ENCODE peak calls at places on chromosomes 6 and 20, in nine cellular contexts. M, F, P, Y, W, Z, D, O and V are unnamed samples. For H3K4me1, the result is how much of the 10 kb centered on the place peaks cover.

GRCh38 chr6:50093116-50093937 is 43.6 kb upstream of the DEFB112 start:
- DNase-seq in M (no peak), F (no peak), P (no peak), Y (no peak), W (no peak), Z (no peak), D (no peak), O (no peak), V (no peak)

GRCh38 chr20:44479643-44480042 is 4.0 kb downstream of the TTPAL start:
- DNase-seq in M (no peak), F (no peak), P (no peak), Y (no peak), W (no peak), Z (no peak), D (no peak), O (no peak), V (no peak)

GRCh38 chr6:55704421-55704820 is 125.4 kb upstream of the HMGCLL1 start:
- DNase-seq in M (no peak), F (no peak), P (no peak), Y (no peak), W (no peak), Z (no peak), D (no peak), O (peak), V (no peak)

GRCh38 chr6:33827546-33828451 is 24.0 kb upstream of the MLN start:
- DNase-seq in M (no peak), F (no peak), P (no peak), Y (no peak), W (peak), Z (no peak), D (no peak), O (peak), V (no peak)

GRCh38 chr6:52639493-52639892 is 31.4 kb upstream of the TMEM14A start:
- DNase-seq in M (no peak), F (no peak), P (no peak), Y (no peak), W (no peak), Z (no peak), D (no peak), O (no peak), V (no peak)

GRCh38 chr20:63750807-63751470 is 11.4 kb downstream of the SLC2A4RG start:
- DNase-seq in M (no peak), F (no peak), P (peak), Y (no peak), W (no peak), Z (no peak), D (no peak), O (no peak), V (no peak)

GRCh38 chr6:35299674-35300073 is 2.1 kb downstream of the DEF6 start:
- DNase-seq in M (peak), F (peak), P (no peak), Y (no peak), W (peak), Z (peak), D (no peak), O (no peak), V (no peak)

GRCh38 chr6:21398741-21399140 is 194.8 kb upstream of the SOX4 start:
- DNase-seq in M (no peak), F (no peak), P (peak), Y (no peak), W (no peak), Z (no peak), D (no peak), O (no peak), V (no peak)

GRCh38 chr6:34951741-34952140 is 62.7 kb downstream of the ANKS1A start:
- DNase-seq in M (no peak), F (no peak), P (peak), Y (no peak), W (no peak), Z (no peak), D (no peak), O (no peak), V (no peak)

GRCh38 chr6:85383042-85383441 is 66.8 kb upstream of the NT5E start:
- DNase-seq in M (no peak), F (no peak), P (peak), Y (no peak), W (no peak), Z (no peak), D (no peak), O (no peak), V (no peak)

GRCh38 chr20:43009497-43009896 is 180.2 kb downstream of the PTPRT start:
- DNase-seq in M (no peak), F (no peak), P (no peak), Y (no peak), W (no peak), Z (no peak), D (no peak), O (no peak), V (no peak)

GRCh38 chr20:35992713-35993335 is 24.4 kb downstream of the CNBD2 start:
- DNase-seq in M (no peak), F (peak), P (peak), Y (no peak), W (peak), Z (peak), D (peak), O (peak), V (no peak)

GRCh38 chr20:38894091-38894847 is 31.9 kb upstream of the FAM83D start:
- DNase-seq in M (no peak), F (peak), P (peak), Y (no peak), W (no peak), Z (no peak), D (no peak), O (no peak), V (no peak)

GRCh38 chr6:14533446-14533845 is 415.9 kb downstream of the CD83 start:
- DNase-seq in M (no peak), F (no peak), P (no peak), Y (no peak), W (no peak), Z (no peak), D (no peak), O (peak), V (no peak)

GRCh38 chr6:18632670-18633410 is 245.7 kb downstream of the RNF144B start:
- DNase-seq in M (no peak), F (no peak), P (no peak), Y (no peak), W (no peak), Z (no peak), D (no peak), O (peak), V (no peak)

GRCh38 chr6:158958504-158959386 is 41.3 kb downstream of the RSPH3 start:
- DNase-seq in M (no peak), F (peak), P (no peak), Y (no peak), W (no peak), Z (no peak), D (no peak), O (no peak), V (no peak)

GRCh38 chr20:24755411-24755922 is 193.6 kb upstream of the CST7 start:
- DNase-seq in M (no peak), F (peak), P (no peak), Y (no peak), W (no peak), Z (no peak), D (no peak), O (no peak), V (no peak)

GRCh38 chr20:10255846-10256245 is 37.2 kb downstream of the SNAP25 start:
- DNase-seq in M (no peak), F (no peak), P (no peak), Y (no peak), W (no peak), Z (no peak), D (no peak), O (no peak), V (no peak)

GRCh38 chr6:70241031-70241430 is 61.9 kb downstream of the COL9A1 start:
- DNase-seq in M (no peak), F (peak), P (no peak), Y (no peak), W (peak), Z (no peak), D (no peak), O (no peak), V (no peak)

GRCh38 chr6:144294016-144294415 is 8.9 kb downstream of the UTRN start:
- DNase-seq in M (no peak), F (no peak), P (no peak), Y (peak), W (no peak), Z (no peak), D (no peak), O (peak), V (no peak)

GRCh38 chr20:42204261-42204660 is 586.1 kb upstream of the CHD6 start:
- DNase-seq in M (no peak), F (peak), P (no peak), Y (no peak), W (no peak), Z (no peak), D (peak), O (no peak), V (no peak)

GRCh38 chr6:116057766-116058165 is 2.9 kb downstream of the FRK start:
- DNase-seq in M (no peak), F (no peak), P (no peak), Y (no peak), W (no peak), Z (no peak), D (no peak), O (no peak), V (no peak)

GRCh38 chr6:167699141-167700036 is 127.3 kb upstream of the AFDN start:
- DNase-seq in M (peak), F (peak), P (no peak), Y (no peak), W (peak), Z (peak), D (peak), O (no peak), V (peak)

GRCh38 chr6:85483041-85483700 is 33.3 kb downstream of the NT5E start:
- DNase-seq in M (peak), F (peak), P (peak), Y (no peak), W (peak), Z (peak), D (peak), O (peak), V (no peak)

GRCh38 chr20:5531318-5532081 is 214.7 kb upstream of the PROKR2 start:
- DNase-seq in M (peak), F (no peak), P (no peak), Y (no peak), W (no peak), Z (no peak), D (peak), O (peak), V (no peak)

GRCh38 chr6:157054531-157054979 is 268.8 kb downstream of the TMEM242 start:
- DNase-seq in M (no peak), F (no peak), P (no peak), Y (no peak), W (no peak), Z (no peak), D (no peak), O (no peak), V (no peak)

GRCh38 chr20:61666471-61666832 is 399.2 kb downstream of the TAF4 start:
- DNase-seq in M (no peak), F (no peak), P (no peak), Y (no peak), W (no peak), Z (no peak), D (no peak), O (no peak), V (no peak)

GRCh38 chr20:51541189-51542032 is 1.1 kb downstream of the NFATC2 start:
- DNase-seq in M (peak), F (peak), P (peak), Y (no peak), W (peak), Z (peak), D (peak), O (peak), V (no peak)

GRCh38 chr6:123022980-123023379 is 26.9 kb downstream of the CLVS2 start:
- DNase-seq in M (no peak), F (no peak), P (peak), Y (no peak), W (no peak), Z (no peak), D (no peak), O (no peak), V (no peak)

GRCh38 chr20:39016496-39016895 is 54.4 kb downstream of the DHX35 start:
- DNase-seq in M (no peak), F (no peak), P (no peak), Y (no peak), W (no peak), Z (no peak), D (no peak), O (no peak), V (no peak)

GRCh38 chr6:63436356-63436755 is 116.6 kb upstream of the LGSN start:
- DNase-seq in M (no peak), F (no peak), P (no peak), Y (no peak), W (no peak), Z (no peak), D (no peak), O (no peak), V (no peak)

GRCh38 chr6:109336221-109336955 is 45.9 kb downstream of the CD164 start:
- DNase-seq in M (peak), F (peak), P (no peak), Y (peak), W (peak), Z (no peak), D (peak), O (peak), V (no peak)

GRCh38 chr6:168247456-168248147 is 72.0 kb downstream of the DACT2 start:
- DNase-seq in M (no peak), F (peak), P (no peak), Y (no peak), W (peak), Z (no peak), D (no peak), O (no peak), V (no peak)

DNA sequence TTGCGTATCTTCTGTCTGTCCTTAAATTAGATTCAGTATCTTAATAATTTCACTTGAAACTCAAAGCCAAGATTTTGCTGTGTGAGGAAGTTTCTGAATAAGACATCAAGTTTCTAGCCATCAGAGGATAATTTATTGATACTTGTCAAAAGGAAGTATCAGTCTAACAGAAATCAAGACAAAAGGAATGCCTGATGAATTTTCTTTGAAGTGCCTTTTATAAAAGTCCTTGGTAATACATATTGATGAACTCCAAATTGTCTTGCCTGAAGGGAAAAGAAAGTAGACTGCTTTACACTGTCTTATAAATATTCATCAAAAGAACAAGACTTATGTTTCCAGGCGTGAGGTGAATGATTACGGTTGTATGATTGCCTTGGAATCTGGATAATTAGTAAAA is 986.0 kb upstream of the MAP3K7 start:
- DNase-seq in M (no peak), F (no peak), P (no peak), Y (no peak), W (no peak), Z (no peak), D (no peak), O (no peak), V (no peak)
- H3K4me3 ChIP-seq in M (no peak), F (no peak), P (no peak), Y (no peak), W (no peak), Z (no peak), D (no peak), O (no peak), V (no peak)

GRCh38 chr6:43386492-43386891 is 17.0 kb upstream of the ZNF318 start:
- DNase-seq in M (no peak), F (no peak), P (no peak), Y (no peak), W (no peak), Z (no peak), D (no peak), O (peak), V (no peak)
- TF ChIP-seq CTCF in M (peak), F (no peak), P (no peak), Y (no peak), W (peak), Z (no peak), D (no peak), O (peak), V (no peak)

GRCh38 chr6:42315220-42315990 is 97.7 kb upstream of the MRPS10 start:
- DNase-seq in M (no peak), F (no peak), P (no peak), Y (no peak), W (no peak), Z (no peak), D (no peak), O (no peak), V (no peak)

GRCh38 chr6:42316981-42317380 is 99.3 kb upstream of the MRPS10 start:
- DNase-seq in M (no peak), F (no peak), P (no peak), Y (no peak), W (no peak), Z (no peak), D (no peak), O (no peak), V (no peak)

GRCh38 chr6:42316390-42316970 is 98.8 kb upstream of the MRPS10 start:
- DNase-seq in M (peak), F (no peak), P (peak), Y (no peak), W (peak), Z (no peak), D (no peak), O (peak), V (no peak)

GRCh38 chr6:42314571-42314950 is 96.9 kb upstream of the MRPS10 start:
- DNase-seq in M (no peak), F (no peak), P (no peak), Y (no peak), W (no peak), Z (no peak), D (no peak), O (no peak), V (no peak)

GRCh38 chr6:42315991-42316378 is 98.3 kb upstream of the MRPS10 start:
- DNase-seq in M (no peak), F (no peak), P (peak), Y (peak), W (peak), Z (no peak), D (peak), O (peak), V (no peak)
- H3K4me1 ChIP-seq in M (under half), F (under half), P (under half), Y (under half), W (under half), Z (under half), D (under half), O (under half), V (under half)

DNA sequence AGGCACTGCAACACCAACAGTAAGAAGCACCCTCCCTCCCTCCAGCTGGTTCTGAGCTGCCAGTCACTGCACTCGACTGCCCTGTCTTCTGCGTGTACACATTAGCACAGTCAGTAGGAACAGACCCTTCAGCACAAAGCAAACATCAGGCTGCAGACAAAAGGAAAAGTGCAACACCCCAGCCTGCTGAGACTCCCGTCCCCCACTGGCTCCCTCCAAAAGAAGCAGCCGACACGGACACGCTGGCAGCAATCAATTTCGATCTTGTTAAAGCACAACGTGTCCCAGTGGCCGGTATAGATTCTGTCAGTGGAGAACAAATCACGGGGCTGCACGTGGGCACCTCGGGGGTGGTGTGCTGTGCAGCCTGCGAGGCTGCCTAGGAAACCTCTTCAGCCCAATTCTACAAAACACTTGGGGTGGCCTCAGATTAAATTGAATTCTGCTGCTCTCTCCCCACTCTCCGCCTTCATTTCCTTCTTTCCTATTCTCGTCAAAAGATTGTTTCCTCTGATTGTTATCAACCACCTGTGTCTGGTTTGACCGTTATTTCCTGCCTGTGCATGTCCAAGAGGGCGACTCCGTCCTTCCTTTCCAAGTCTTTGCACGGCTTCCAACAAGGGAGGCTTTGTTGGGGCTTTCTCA is 38.7 kb downstream of the TRAF3IP2 start:
- DNase-seq in M (no peak), F (peak), P (no peak), Y (no peak), W (no peak), Z (peak), D (no peak), O (no peak), V (no peak)
- H3K4me3 ChIP-seq in M (no peak), F (no peak), P (no peak), Y (no peak), W (no peak), Z (peak), D (no peak), O (no peak), V (no peak)

DNA sequence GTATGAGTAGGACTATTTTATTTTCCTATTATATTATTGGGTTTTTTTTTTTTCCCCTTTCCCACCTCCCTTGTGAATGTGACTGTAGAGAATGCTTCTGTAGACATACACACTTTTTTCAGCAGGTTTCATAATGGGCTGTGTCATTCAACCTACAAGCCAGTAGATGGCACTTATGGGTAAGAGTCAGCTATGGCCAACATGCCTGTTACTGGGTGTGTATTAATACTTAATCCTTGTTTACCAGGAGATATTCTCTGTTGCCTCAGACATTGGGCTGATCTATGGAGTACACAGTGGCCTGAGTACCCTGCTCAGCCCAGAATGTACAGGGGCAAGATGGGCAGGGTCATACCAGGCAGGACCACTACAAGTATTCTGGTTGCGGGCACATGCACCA is 382.5 kb downstream of the EPHA7 start:
- DNase-seq in M (no peak), F (no peak), P (peak), Y (no peak), W (no peak), Z (no peak), D (no peak), O (peak), V (no peak)
- TF ChIP-seq CTCF in M (no peak), F (no peak), P (peak), Y (peak), W (no peak), Z (peak), D (no peak), O (peak), V (no peak)

GRCh38 chr6:111842271-111842822 is 30.9 kb downstream of the FYN start:
- DNase-seq in M (no peak), F (no peak), P (no peak), Y (no peak), W (no peak), Z (no peak), D (no peak), O (no peak), V (no peak)

GRCh38 chr6:111842891-111843290 is 30.4 kb downstream of the FYN start:
- DNase-seq in M (no peak), F (no peak), P (peak), Y (no peak), W (no peak), Z (no peak), D (no peak), O (peak), V (no peak)

GRCh38 chr6:111843347-111844147 is 29.7 kb downstream of the FYN start:
- DNase-seq in M (no peak), F (no peak), P (no peak), Y (no peak), W (no peak), Z (no peak), D (no peak), O (no peak), V (no peak)

GRCh38 chr6:111840821-111841220 is 32.4 kb downstream of the FYN start:
- DNase-seq in M (no peak), F (no peak), P (no peak), Y (no peak), W (no peak), Z (no peak), D (no peak), O (no peak), V (no peak)

GRCh38 chr6:111841822-111842221 is 31.4 kb downstream of the FYN start:
- DNase-seq in M (no peak), F (no peak), P (no peak), Y (no peak), W (peak), Z (peak), D (no peak), O (peak), V (no peak)
- H3K4me1 ChIP-seq in M (under half), F (under half), P (under half), Y (under half), W (under half), Z (half or more), D (under half), O (under half), V (under half)

GRCh38 chr6:32703347-32703746 is 36.9 kb upstream of the HLA-DQB1 start:
- DNase-seq in M (no peak), F (no peak), P (no peak), Y (no peak), W (no peak), Z (no peak), D (no peak), O (no peak), V (no peak)

GRCh38 chr6:32700391-32701040 is 34.1 kb upstream of the HLA-DQB1 start:
- DNase-seq in M (no peak), F (peak), P (peak), Y (no peak), W (peak), Z (peak), D (peak), O (peak), V (no peak)
- H3K4me3 ChIP-seq in M (no peak), F (no peak), P (no peak), Y (no peak), W (no peak), Z (no peak), D (no peak), O (no peak), V (no peak)